ENCODE peak calls at places on chromosomes 12 and 14, in five cellular contexts. E is PC-3, D is hepatic stellate cell, V is endodermal cell, J is GM19239. X is an unnamed sample.

GRCh38 chr14:68397371-68397779 is 395.5 kb downstream of the ZFP36L1 start:
- DNase-seq in E (no peak), D (no peak), V (no peak), J (no peak), X (no peak)

GRCh38 chr14:36951380-36951911 is 221.0 kb downstream of the SLC25A21 start:
- DNase-seq in E (no peak), D (no peak), V (no peak), J (no peak), X (no peak)

GRCh38 chr14:29842228-29842627 is 85.4 kb downstream of the PRKD1 start:
- DNase-seq in E (no peak), D (no peak), V (no peak), J (no peak), X (no peak)

GRCh38 chr14:77102154-77102553 is 4.1 kb downstream of the CIPC start:
- DNase-seq in E (no peak), D (no peak), V (no peak), J (no peak), X (no peak)

GRCh38 chr12:27493260-27493935 is 30.6 kb upstream of the PPFIBP1 start:
- DNase-seq in E (peak), D (no peak), V (no peak), J (no peak), X (peak)

GRCh38 chr12:15563683-15564082 is 225.5 kb downstream of the EPS8 start:
- DNase-seq in E (no peak), D (peak), V (no peak), J (no peak), X (no peak)

GRCh38 chr12:2795291-2796186 is 769 bp downstream of the FKBP4 start:
- DNase-seq in E (peak), D (peak), V (peak), J (peak), X (peak)

GRCh38 chr12:31228811-31229792 is 96.8 kb downstream of the SINHCAF start:
- DNase-seq in E (no peak), D (no peak), V (peak), J (no peak), X (peak)

GRCh38 chr12:6384499-6385436 is 806 bp downstream of the LTBR start:
- DNase-seq in E (no peak), D (peak), V (peak), J (no peak), X (peak)

GRCh38 chr14:69592923-69593677 is 18.3 kb upstream of the SUSD6 start:
- DNase-seq in E (no peak), D (no peak), V (no peak), J (no peak), X (no peak)

GRCh38 chr12:132322206-132323132 is 6.9 kb downstream of the GALNT9 start:
- DNase-seq in E (no peak), D (peak), V (no peak), J (no peak), X (no peak)

GRCh38 chr12:21065845-21066244 is 65.1 kb upstream of the SLCO1B1 start:
- DNase-seq in E (peak), D (peak), V (peak), J (no peak), X (no peak)

GRCh38 chr12:98823012-98823411 is 177.9 kb downstream of the APAF1 start:
- DNase-seq in E (no peak), D (no peak), V (no peak), J (no peak), X (no peak)

GRCh38 chr14:64569108-64570045 is 19.6 kb downstream of the PPP1R36 start:
- DNase-seq in E (peak), D (peak), V (no peak), J (no peak), X (peak)

GRCh38 chr12:121980211-121980891 is 41.3 kb upstream of the BCL7A start:
- DNase-seq in E (no peak), D (no peak), V (no peak), J (no peak), X (no peak)

GRCh38 chr12:12007001-12007712 is 63.6 kb upstream of the BCL2L14 start:
- DNase-seq in E (peak), D (no peak), V (peak), J (no peak), X (no peak)

GRCh38 chr12:43883748-43884147 is 47.9 kb downstream of the TMEM117 start:
- DNase-seq in E (no peak), D (no peak), V (no peak), J (no peak), X (no peak)

GRCh38 chr12:52351196-52352059 is 15.9 kb downstream of the KRT85 start:
- DNase-seq in E (no peak), D (no peak), V (peak), J (no peak), X (peak)

GRCh38 chr12:122823429-122823828 is 11.8 kb upstream of the HIP1R start:
- DNase-seq in E (no peak), D (no peak), V (no peak), J (no peak), X (no peak)

GRCh38 chr12:67367843-67368242 is 98.7 kb downstream of the CAND1 start:
- DNase-seq in E (no peak), D (no peak), V (no peak), J (no peak), X (no peak)

GRCh38 chr14:68377459-68377858 is 415.4 kb downstream of the ZFP36L1 start:
- DNase-seq in E (no peak), D (no peak), V (no peak), J (no peak), X (peak)

GRCh38 chr14:89422181-89422951 is 5.3 kb upstream of the FOXN3 start:
- DNase-seq in E (peak), D (no peak), V (no peak), J (no peak), X (peak)

GRCh38 chr14:93301821-93302447 is 30.9 kb downstream of the BTBD7 start:
- DNase-seq in E (peak), D (peak), V (peak), J (no peak), X (peak)

GRCh38 chr12:69415471-69416275 is 54.5 kb upstream of the FRS2 start:
- DNase-seq in E (peak), D (peak), V (peak), J (no peak), X (peak)

GRCh38 chr14:83463500-83464098 is 1929.9 kb upstream of the SEL1L start:
- DNase-seq in E (peak), D (no peak), V (peak), J (no peak), X (peak)

GRCh38 chr14:69581316-69581935 is 6.8 kb upstream of the CCDC177 start:
- DNase-seq in E (no peak), D (no peak), V (no peak), J (no peak), X (no peak)

GRCh38 chr14:91284146-91284790 is 39.8 kb upstream of the GPR68 start:
- DNase-seq in E (peak), D (peak), V (no peak), J (no peak), X (peak)

GRCh38 chr12:108638141-108638823 is 4.6 kb upstream of the SELPLG start:
- DNase-seq in E (no peak), D (no peak), V (peak), J (no peak), X (peak)

GRCh38 chr12:47973870-47974269 is 10.5 kb downstream of the TMEM106C start:
- DNase-seq in E (no peak), D (no peak), V (no peak), J (no peak), X (no peak)

GRCh38 chr12:124620606-124621295 is 53.3 kb upstream of the NCOR2 start:
- DNase-seq in E (no peak), D (no peak), V (no peak), J (no peak), X (no peak)

GRCh38 chr14:96934961-96935360 is 137.8 kb downstream of the VRK1 start:
- DNase-seq in E (no peak), D (no peak), V (no peak), J (no peak), X (no peak)

GRCh38 chr14:76497550-76498484 is 121.9 kb downstream of the ESRRB start:
- DNase-seq in E (peak), D (no peak), V (peak), J (no peak), X (no peak)

GRCh38 chr14:103733651-103734050 is 18.0 kb downstream of the ZFYVE21 start:
- DNase-seq in E (peak), D (no peak), V (no peak), J (no peak), X (no peak)

GRCh38 chr12:48194780-48195179 is 8.3 kb downstream of the OR10AD1 start:
- DNase-seq in E (peak), D (no peak), V (no peak), J (no peak), X (no peak)

GRCh38 chr14:60734465-60735242 is at the start of gene MNAT1:
- DNase-seq in E (peak), D (peak), V (peak), J (no peak), X (peak)

GRCh38 chr14:78152246-78153068 is 17.7 kb upstream of the NRXN3 start:
- DNase-seq in E (no peak), D (no peak), V (no peak), J (no peak), X (no peak)